ENCODE peak calls at places on chromosomes 6 and 20, in seven cellular contexts. X is K562, Q is dorsolateral prefrontal cortex, R is heart right ventricle, T is Peyer's patch, J is left lung, L is DND-41. B is an unnamed sample.

GRCh38 chr20:62134735-62135231 is 8.4 kb downstream of the PSMA7 start:
- DNase-seq in R (no peak), Q (no peak), X (no peak), J (peak), L (no peak), T (no peak), B (no peak)

GRCh38 chr6:73078333-73078732 is 147.0 kb downstream of the KHDC1L start:
- DNase-seq in X (no peak), L (no peak), R (no peak), T (no peak), J (no peak), Q (no peak), B (no peak)

GRCh38 chr20:38489181-38489580 is 16.5 kb downstream of the RALGAPB start:
- DNase-seq in T (no peak), Q (no peak), J (no peak), L (no peak), R (no peak), X (no peak), B (no peak)

GRCh38 chr6:13045676-13046075 is 282.7 kb downstream of the TBC1D7 start:
- DNase-seq in L (no peak), R (no peak), X (no peak), Q (no peak), J (no peak), T (no peak), B (no peak)

GRCh38 chr6:41636803-41637178 is 1.5 kb upstream of the MDFI start:
- DNase-seq in T (peak), X (no peak), J (peak), L (no peak), Q (no peak), R (no peak), B (peak)

GRCh38 chr6:110653381-110653780 is 161.9 kb downstream of the CDK19 start:
- DNase-seq in T (no peak), J (no peak), X (no peak), R (no peak), L (no peak), Q (no peak), B (no peak)

GRCh38 chr6:2875840-2876207 is 27.3 kb downstream of the SERPINB9 start:
- DNase-seq in R (peak), L (no peak), J (peak), T (peak), X (no peak), Q (no peak), B (no peak)

GRCh38 chr6:686528-686927 is 6.4 kb downstream of the EXOC2 start:
- DNase-seq in Q (no peak), T (no peak), J (no peak), R (no peak), X (peak), L (no peak), B (no peak)

GRCh38 chr6:54173084-54173483 is 61.8 kb downstream of the MLIP start:
- DNase-seq in J (no peak), R (no peak), X (no peak), T (no peak), Q (no peak), L (no peak), B (no peak)

GRCh38 chr6:43338243-43338642 is 29.6 kb upstream of the CRIP3 start:
- DNase-seq in J (no peak), X (no peak), Q (no peak), L (no peak), T (no peak), R (no peak), B (no peak)

GRCh38 chr6:13135152-13135551 is 193.2 kb downstream of the TBC1D7 start:
- DNase-seq in R (no peak), J (no peak), Q (no peak), L (no peak), T (peak), X (no peak), B (no peak)

GRCh38 chr20:1537731-1538058 is 19.8 kb downstream of the SIRPD start:
- DNase-seq in X (no peak), T (peak), R (peak), L (no peak), J (peak), Q (no peak), B (no peak)

GRCh38 chr6:157728183-157728881 is 94.7 kb upstream of the SNX9 start:
- DNase-seq in Q (no peak), R (no peak), X (no peak), T (peak), J (no peak), L (no peak), B (peak)

GRCh38 chr20:25149986-25150385 is 45.5 kb upstream of the ENTPD6 start:
- DNase-seq in J (peak), X (no peak), T (no peak), R (no peak), Q (no peak), L (no peak), B (no peak)

GRCh38 chr20:31860431-31861345 is 9.6 kb downstream of the DUSP15 start:
- DNase-seq in L (no peak), Q (no peak), R (no peak), J (no peak), X (peak), T (peak), B (peak)

GRCh38 chr6:72956272-72956671 is 269.0 kb downstream of the KHDC1L start:
- DNase-seq in X (no peak), Q (no peak), R (no peak), T (no peak), J (no peak), L (no peak), B (no peak)

GRCh38 chr20:2331092-2331491 is 35.3 kb downstream of the TGM3 start:
- DNase-seq in X (no peak), J (no peak), L (no peak), Q (no peak), R (no peak), T (no peak), B (no peak)

GRCh38 chr6:154537486-154537885 is 27.0 kb upstream of the CNKSR3 start:
- DNase-seq in R (no peak), T (no peak), X (no peak), Q (no peak), L (no peak), J (no peak), B (no peak)

GRCh38 chr6:67328269-67328668 is 1306.8 kb upstream of the ADGRB3 start:
- DNase-seq in R (no peak), T (no peak), X (no peak), J (no peak), L (no peak), Q (no peak), B (no peak)

GRCh38 chr6:149855040-149855654 is 9.0 kb downstream of the LRP11 start:
- DNase-seq in Q (no peak), X (no peak), R (no peak), L (no peak), J (no peak), T (no peak), B (peak)

GRCh38 chr20:17693534-17694001 is 6.2 kb upstream of the BANF2 start:
- DNase-seq in T (peak), X (no peak), Q (no peak), L (no peak), R (no peak), J (no peak), B (no peak)

GRCh38 chr20:48728042-48728837 is 99.6 kb downstream of the PREX1 start:
- DNase-seq in J (no peak), T (no peak), R (no peak), Q (peak), X (no peak), L (no peak), B (no peak)
- TF ChIP-seq CTCF in J (no peak), T (no peak), R (no peak), Q (no peak), X (no peak), L (no peak), B (no peak)

GRCh38 chr6:112081569-112081968 is 5.7 kb downstream of the TUBE1 start:
- DNase-seq in R (no peak), J (no peak), Q (no peak), L (no peak), X (no peak), T (no peak), B (no peak)

GRCh38 chr6:112086744-112087135 is 542 bp downstream of the TUBE1 start:
- DNase-seq in X (peak), J (no peak), T (no peak), R (no peak), L (no peak), Q (no peak), B (no peak)

GRCh38 chr6:112085666-112086065 is 1.6 kb downstream of the TUBE1 start:
- DNase-seq in T (no peak), X (no peak), L (no peak), R (no peak), J (no peak), Q (no peak), B (no peak)

GRCh38 chr6:112087916-112088315 is 525 bp downstream of the FAM229B start:
- DNase-seq in L (no peak), X (no peak), J (no peak), Q (no peak), R (no peak), T (no peak), B (no peak)

DNA sequence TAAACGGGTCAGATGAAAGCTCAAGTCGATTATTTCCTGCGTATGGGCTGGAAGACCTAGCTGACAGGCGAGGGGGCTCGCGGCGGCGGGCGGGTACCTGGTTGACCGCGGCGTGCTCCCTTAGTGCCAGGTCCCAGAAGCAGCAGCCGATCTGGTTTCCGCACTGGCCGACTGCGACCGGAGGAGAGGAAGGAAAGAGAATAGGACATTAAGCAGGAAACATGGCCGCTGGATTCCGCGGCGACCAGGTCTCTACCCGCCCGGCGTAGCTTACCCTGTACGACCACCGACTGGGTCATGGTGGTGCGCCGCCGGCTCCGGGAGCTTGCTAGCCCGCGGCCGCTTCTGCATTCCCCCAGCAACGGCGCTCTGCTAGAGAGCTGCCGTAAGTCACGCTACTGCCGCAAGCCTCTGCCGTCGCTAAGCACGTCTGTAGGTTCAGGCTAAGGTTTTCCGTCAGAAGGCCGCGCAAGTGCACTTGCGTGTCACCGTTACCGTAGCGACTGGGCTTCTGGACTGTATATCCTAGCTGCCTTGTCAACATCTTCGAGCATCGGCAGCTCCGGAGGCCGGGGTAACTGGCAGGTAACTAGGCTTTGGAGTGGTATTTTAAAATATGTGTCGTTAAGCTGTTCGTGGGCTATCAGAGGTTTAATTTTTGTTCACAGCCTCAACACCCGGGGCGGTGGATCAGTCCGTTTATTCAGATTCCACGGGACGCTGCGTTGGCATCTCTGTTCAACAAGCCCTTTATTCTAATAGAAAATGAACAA is at the start of the genes FAM229B and TUBE1:
- DNase-seq in L (peak), T (peak), R (peak), X (peak), J (peak), Q (peak), B (peak)
- TF ChIP-seq CTCF in L (peak), T (peak), R (no peak), X (peak), J (no peak), Q (peak), B (no peak)

GRCh38 chr6:28393912-28394662 is 5.5 kb downstream of the ZSCAN12 start:
- DNase-seq in J (no peak), L (no peak), Q (no peak), X (peak), R (no peak), T (no peak), B (no peak)
- TF ChIP-seq CTCF in J (no peak), L (peak), Q (no peak), X (peak), R (peak), T (no peak), B (no peak)

GRCh38 chr20:10179574-10180298 is 38.9 kb upstream of the SNAP25 start:
- DNase-seq in Q (no peak), T (no peak), X (no peak), R (no peak), J (no peak), L (no peak), B (no peak)
- TF ChIP-seq CTCF in Q (no peak), T (no peak), X (peak), R (peak), J (no peak), L (peak), B (peak)

DNA sequence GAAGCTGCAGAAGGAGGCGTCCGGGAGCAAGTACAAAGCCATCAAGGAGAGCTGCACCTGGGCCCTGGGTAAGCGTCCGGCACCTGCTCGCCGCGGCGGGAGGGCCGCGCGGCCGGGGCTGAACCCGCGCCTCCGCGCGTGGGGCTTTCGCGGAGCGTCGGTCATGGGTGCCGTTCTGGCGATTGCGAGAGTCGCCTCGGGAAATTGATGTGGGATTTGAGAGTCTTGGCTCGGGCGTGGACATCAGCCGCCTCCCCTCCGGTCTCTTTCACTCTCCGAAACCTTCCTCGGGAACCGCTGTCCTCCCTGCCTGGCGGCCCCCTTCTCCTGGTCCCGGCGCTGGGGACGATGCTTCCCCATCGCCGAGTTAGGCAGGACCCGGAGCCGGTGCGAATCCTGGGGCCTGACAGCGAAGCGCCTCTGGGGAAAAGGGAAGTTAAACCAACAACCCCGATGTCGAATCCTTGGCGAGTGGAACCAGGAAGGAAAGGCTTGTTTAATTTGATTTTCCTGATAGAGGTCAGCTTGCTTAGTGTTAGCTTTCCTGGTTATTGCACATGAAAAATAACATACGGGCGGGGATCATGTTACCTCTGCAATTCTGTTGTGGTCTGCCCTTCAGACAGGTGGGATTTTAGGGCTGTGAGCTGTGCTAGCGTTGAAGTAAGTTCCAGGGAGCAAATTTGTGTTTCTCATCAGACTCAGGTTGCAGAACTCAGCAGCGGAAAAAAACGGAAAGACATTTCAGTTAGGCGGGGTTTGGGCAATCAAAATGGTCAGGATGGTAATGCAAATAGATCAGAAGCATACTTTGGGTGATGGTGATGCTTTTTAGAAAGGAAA is 586 bp downstream of the ARFGEF3 start:
- DNase-seq in T (no peak), X (no peak), L (no peak), J (peak), R (peak), Q (no peak), B (peak)
- TF ChIP-seq CTCF in T (no peak), X (no peak), L (no peak), J (no peak), R (no peak), Q (no peak), B (no peak)

GRCh38 chr6:169651498-169651897 is 50.3 kb downstream of the WDR27 start:
- DNase-seq in X (no peak), L (no peak), T (no peak), R (no peak), Q (no peak), J (no peak), B (no peak)

GRCh38 chr6:169653691-169654090 is 48.1 kb downstream of the WDR27 start:
- DNase-seq in L (no peak), Q (no peak), X (no peak), R (no peak), T (no peak), J (peak), B (no peak)

GRCh38 chr6:169654590-169655391 is 47.0 kb downstream of the WDR27 start:
- DNase-seq in J (peak), L (peak), X (no peak), T (peak), Q (no peak), R (no peak), B (peak)

GRCh38 chr6:169650959-169651292 is 50.9 kb downstream of the WDR27 start:
- DNase-seq in Q (no peak), L (no peak), T (no peak), X (no peak), J (no peak), R (no peak), B (no peak)

GRCh38 chr6:169652896-169653295 is 48.9 kb downstream of the WDR27 start:
- DNase-seq in R (no peak), T (no peak), J (peak), L (no peak), X (no peak), Q (no peak), B (no peak)
- TF ChIP-seq CTCF in R (no peak), T (no peak), J (no peak), L (no peak), X (no peak), Q (no peak), B (no peak)

GRCh38 chr20:47296950-47297349 is 59.5 kb downstream of the ZMYND8 start:
- DNase-seq in T (peak), Q (no peak), J (no peak), X (no peak), R (no peak), L (no peak), B (peak)
- TF ChIP-seq CTCF in T (peak), Q (peak), J (no peak), X (peak), R (peak), L (no peak), B (no peak)

DNA sequence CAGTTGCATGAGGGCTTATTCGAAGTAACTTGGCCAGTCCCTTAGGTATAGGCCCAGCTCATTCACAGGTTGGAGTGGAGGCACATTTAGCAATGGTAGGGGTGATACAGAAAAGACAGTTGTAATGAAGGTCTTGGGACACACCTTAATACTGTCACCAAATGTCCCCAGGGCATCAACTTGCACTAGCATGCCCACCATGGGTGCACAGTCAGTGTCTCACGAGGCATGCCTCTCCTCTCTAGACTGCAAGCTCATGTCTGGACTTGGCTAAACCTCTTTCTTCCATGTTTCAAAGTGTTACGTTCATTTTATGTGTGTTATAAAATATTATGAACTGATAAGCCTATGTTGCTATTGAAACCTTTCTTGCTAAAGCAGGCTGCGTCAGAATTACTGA is 124.0 kb upstream of the ECI2 start:
- DNase-seq in X (no peak), L (no peak), J (no peak), R (no peak), T (no peak), Q (no peak), B (no peak)
- TF ChIP-seq CTCF in X (no peak), L (no peak), J (no peak), R (no peak), T (no peak), Q (no peak), B (no peak)

DNA sequence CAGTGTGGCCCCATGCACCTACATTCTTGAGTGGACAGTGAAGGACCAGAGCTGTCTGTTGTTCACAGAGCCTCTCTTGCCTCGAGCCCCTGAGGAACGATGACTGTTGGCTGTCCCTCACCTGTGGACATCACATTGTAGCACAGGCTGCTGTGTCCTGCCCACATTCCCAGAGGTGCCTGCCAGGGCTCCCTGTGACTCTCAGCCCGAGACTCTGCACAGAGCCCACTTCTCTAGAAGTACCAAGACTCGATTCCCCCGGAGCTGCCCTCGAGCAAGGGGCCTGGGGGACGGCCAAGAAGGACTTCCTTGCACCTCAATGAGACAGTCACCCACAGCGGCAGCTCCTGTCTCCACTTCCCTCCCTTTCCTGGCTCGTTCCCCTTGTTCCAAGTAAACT is 28.6 kb upstream of the DLGAP4 start:
- DNase-seq in X (no peak), L (no peak), Q (no peak), T (no peak), R (no peak), J (no peak), B (no peak)
- TF ChIP-seq CTCF in X (no peak), L (no peak), Q (no peak), T (no peak), R (no peak), J (no peak), B (no peak)

B was measured in Calu3.